ENCODE peak calls at places on chromosome 6, in eight cellular contexts. L is H1, M is skeletal muscle cell, D is GM06990, U is mesendoderm, Z is cardiac muscle cell, F is lower lobe of right lung, V is tibial artery. T is an unnamed sample.

GRCh38 chr6:6331393-6331792 is 10.9 kb upstream of the F13A1 start:
- DNase-seq in L (no peak), M (no peak), D (peak), U (no peak), Z (no peak), F (no peak), V (no peak), T (no peak)

GRCh38 chr6:18183736-18184135 is 28.5 kb downstream of the KDM1B start:
- DNase-seq in L (no peak), M (no peak), D (no peak), U (no peak), Z (no peak), F (no peak), V (no peak), T (no peak)

GRCh38 chr6:142152731-142153130 is 5.7 kb downstream of the VTA1 start:
- DNase-seq in L (no peak), M (peak), D (no peak), U (no peak), Z (no peak), F (no peak), V (no peak), T (no peak)

GRCh38 chr6:22298393-22299010 is 1.7 kb upstream of the PRL start:
- DNase-seq in L (no peak), M (no peak), D (no peak), U (no peak), Z (no peak), F (no peak), V (no peak), T (no peak)

GRCh38 chr6:113829702-113830058 is 27.5 kb upstream of the MARCKS start:
- DNase-seq in L (no peak), M (no peak), D (no peak), U (no peak), Z (no peak), F (no peak), V (no peak), T (peak)

GRCh38 chr6:54266400-54266923 is 41.8 kb upstream of the TINAG start:
- DNase-seq in L (no peak), M (no peak), D (no peak), U (peak), Z (no peak), F (no peak), V (no peak), T (peak)

GRCh38 chr6:7051780-7052440 is 55.9 kb upstream of the RREB1 start:
- DNase-seq in L (no peak), M (peak), D (peak), U (peak), Z (peak), F (peak), V (peak), T (peak)

GRCh38 chr6:161406633-161407032 is 132.8 kb upstream of the AGPAT4 start:
- DNase-seq in L (no peak), M (peak), D (no peak), U (no peak), Z (no peak), F (no peak), V (no peak), T (no peak)

GRCh38 chr6:100472674-100473073 is 8.0 kb upstream of the SIM1 start:
- DNase-seq in L (no peak), M (no peak), D (no peak), U (no peak), Z (no peak), F (no peak), V (no peak), T (no peak)

GRCh38 chr6:139987091-139987490 is 612.6 kb upstream of the CITED2 start:
- DNase-seq in L (no peak), M (no peak), D (no peak), U (no peak), Z (no peak), F (no peak), V (no peak), T (no peak)

GRCh38 chr6:62740596-62740995 is 454.6 kb upstream of the KHDRBS2 start:
- DNase-seq in L (no peak), M (no peak), D (no peak), U (no peak), Z (no peak), F (no peak), V (no peak), T (no peak)

GRCh38 chr6:151276112-151276745 is 36.5 kb downstream of the AKAP12 start:
- DNase-seq in L (no peak), M (peak), D (no peak), U (no peak), Z (no peak), F (no peak), V (no peak), T (peak)

GRCh38 chr6:17574871-17575560 is 25.1 kb upstream of the FAM8A1 start:
- DNase-seq in L (no peak), M (peak), D (no peak), U (no peak), Z (no peak), F (no peak), V (no peak), T (no peak)

GRCh38 chr6:47672816-47673215 is 25.6 kb upstream of the ADGRF4 start:
- DNase-seq in L (no peak), M (no peak), D (no peak), U (no peak), Z (no peak), F (no peak), V (no peak), T (no peak)

GRCh38 chr6:74991573-74992332 is 214.1 kb downstream of the COL12A1 start:
- DNase-seq in L (no peak), M (peak), D (no peak), U (peak), Z (no peak), F (no peak), V (no peak), T (peak)

GRCh38 chr6:144152334-144152900 is 2.1 kb downstream of the STX11 start:
- DNase-seq in L (no peak), M (no peak), D (no peak), U (no peak), Z (no peak), F (peak), V (no peak), T (no peak)

GRCh38 chr6:56292505-56293181 is 45.3 kb upstream of the COL21A1 start:
- DNase-seq in L (no peak), M (peak), D (no peak), U (peak), Z (peak), F (no peak), V (no peak), T (peak)

GRCh38 chr6:158488065-158488464 is 71.8 kb upstream of the TMEM181 start:
- DNase-seq in L (no peak), M (peak), D (no peak), U (peak), Z (no peak), F (no peak), V (no peak), T (no peak)

GRCh38 chr6:53734473-53735299 is 60.1 kb upstream of the LRRC1 start:
- DNase-seq in L (peak), M (peak), D (no peak), U (peak), Z (peak), F (peak), V (no peak), T (peak)

GRCh38 chr6:105326216-105326615 is 76.7 kb downstream of the PREP start:
- DNase-seq in L (no peak), M (peak), D (no peak), U (no peak), Z (no peak), F (no peak), V (no peak), T (no peak)

GRCh38 chr6:15017251-15017650 is 228.6 kb upstream of the JARID2 start:
- DNase-seq in L (no peak), M (no peak), D (no peak), U (peak), Z (peak), F (peak), V (no peak), T (peak)

GRCh38 chr6:44226368-44227137 is 3.2 kb downstream of the SLC29A1 start:
- DNase-seq in L (no peak), M (no peak), D (no peak), U (no peak), Z (peak), F (no peak), V (no peak), T (no peak)

GRCh38 chr6:51805517-51805916 is 281.9 kb downstream of the PKHD1 start:
- DNase-seq in L (no peak), M (no peak), D (peak), U (no peak), Z (no peak), F (no peak), V (no peak), T (no peak)

GRCh38 chr6:54624779-54625178 is 221.8 kb upstream of the FAM83B start:
- DNase-seq in L (no peak), M (peak), D (no peak), U (no peak), Z (no peak), F (no peak), V (no peak), T (no peak)

GRCh38 chr6:167932468-167933276 is 64.8 kb upstream of the KIF25 start:
- DNase-seq in L (no peak), M (no peak), D (no peak), U (no peak), Z (no peak), F (no peak), V (no peak), T (no peak)

GRCh38 chr6:146595981-146596731 is 2.6 kb upstream of the ADGB start:
- DNase-seq in L (no peak), M (no peak), D (no peak), U (no peak), Z (peak), F (no peak), V (peak), T (no peak)

GRCh38 chr6:142863981-142864380 is 81.0 kb downstream of the HIVEP2 start:
- DNase-seq in L (no peak), M (no peak), D (no peak), U (no peak), Z (no peak), F (no peak), V (no peak), T (peak)

GRCh38 chr6:106736502-106736901 is 107.1 kb downstream of the QRSL1 start:
- DNase-seq in L (no peak), M (no peak), D (no peak), U (no peak), Z (no peak), F (no peak), V (no peak), T (no peak)

GRCh38 chr6:13006578-13007300 is 290.2 kb downstream of the PHACTR1 start:
- DNase-seq in L (no peak), M (peak), D (no peak), U (no peak), Z (no peak), F (no peak), V (no peak), T (no peak)

GRCh38 chr6:38459291-38459690 is 180.4 kb downstream of the BTBD9 start:
- DNase-seq in L (no peak), M (peak), D (no peak), U (peak), Z (no peak), F (no peak), V (no peak), T (no peak)

GRCh38 chr6:158185729-158186456 is 17.7 kb downstream of the GTF2H5 start:
- DNase-seq in L (no peak), M (no peak), D (no peak), U (no peak), Z (no peak), F (no peak), V (no peak), T (no peak)

GRCh38 chr6:98657764-98658163 is 176.6 kb upstream of the POU3F2 start:
- DNase-seq in L (no peak), M (peak), D (no peak), U (peak), Z (peak), F (peak), V (peak), T (peak)

GRCh38 chr6:38131527-38131965 is 312.0 kb downstream of the ZFAND3 start:
- DNase-seq in L (no peak), M (peak), D (no peak), U (no peak), Z (no peak), F (no peak), V (no peak), T (no peak)

GRCh38 chr6:20875369-20875963 is 341.2 kb downstream of the CDKAL1 start:
- DNase-seq in L (no peak), M (no peak), D (no peak), U (no peak), Z (peak), F (no peak), V (no peak), T (peak)

GRCh38 chr6:168404560-168404959 is 36.4 kb upstream of the SMOC2 start:
- DNase-seq in L (no peak), M (no peak), D (no peak), U (no peak), Z (no peak), F (no peak), V (no peak), T (no peak)

GRCh38 chr6:97842536-97842935 is 559.5 kb upstream of the MMS22L start:
- DNase-seq in L (no peak), M (no peak), D (no peak), U (no peak), Z (no peak), F (no peak), V (no peak), T (no peak)

DNA sequence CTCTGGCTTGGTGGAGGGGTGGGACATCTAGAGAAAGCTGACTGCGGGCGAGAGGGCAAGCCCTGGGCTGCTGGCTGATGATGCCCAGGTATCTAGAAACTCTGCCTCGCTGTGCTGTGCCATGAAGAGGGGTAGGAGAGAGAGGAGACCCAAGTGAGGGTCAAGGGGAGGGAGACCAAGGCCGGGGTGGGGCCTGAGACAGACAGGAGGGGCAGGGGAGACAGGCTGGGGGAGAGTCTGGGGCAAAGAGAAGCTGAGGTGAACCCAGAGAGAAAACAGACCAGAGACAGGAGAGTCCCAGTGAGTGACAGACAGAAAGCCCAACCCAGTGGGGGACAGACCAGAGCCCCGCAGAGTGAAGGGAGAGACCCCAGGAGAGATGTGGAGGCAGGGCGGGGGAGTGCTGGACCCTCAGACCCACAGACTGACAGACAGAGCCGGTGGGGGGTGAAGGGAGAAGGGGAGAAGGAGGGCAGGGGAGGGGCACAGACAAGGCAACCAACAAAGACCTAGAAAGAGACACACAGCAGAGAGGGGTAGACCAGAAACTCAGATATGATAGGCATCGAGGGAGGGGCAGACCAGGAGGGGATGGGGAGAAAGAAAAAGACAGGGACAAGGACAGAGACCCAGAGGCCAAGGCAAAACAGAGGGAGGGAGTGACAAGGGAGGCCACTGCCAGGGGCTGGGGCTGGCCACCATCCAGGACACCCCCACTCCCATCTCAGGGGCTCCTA is 5.9 kb downstream of the TEAD3 start:
- DNase-seq in L (no peak), M (no peak), D (no peak), U (no peak), Z (no peak), F (no peak), V (no peak), T (no peak)
- H3K4me3 ChIP-seq in L (peak), M (peak), D (no peak), U (no peak), Z (peak), F (no peak), V (peak), T (peak)

GRCh38 chr6:111604259-111605099 is 1.2 kb downstream of the TRAF3IP2 start:
- DNase-seq in L (no peak), M (peak), D (no peak), U (peak), Z (peak), F (no peak), V (peak), T (peak)

GRCh38 chr6:111609827-111610526 is 4.3 kb upstream of the TRAF3IP2 start:
- DNase-seq in L (no peak), M (no peak), D (no peak), U (no peak), Z (no peak), F (no peak), V (no peak), T (no peak)

GRCh38 chr6:111605100-111605748 is 454 bp downstream of the TRAF3IP2 start:
- DNase-seq in L (peak), M (peak), D (peak), U (peak), Z (peak), F (peak), V (peak), T (peak)

GRCh38 chr6:111606620-111607115 is 990 bp upstream of the TRAF3IP2 start:
- DNase-seq in L (no peak), M (no peak), D (peak), U (no peak), Z (no peak), F (no peak), V (no peak), T (no peak)

GRCh38 chr6:111607279-111607678 is 1.6 kb upstream of the TRAF3IP2 start:
- DNase-seq in L (no peak), M (no peak), D (no peak), U (no peak), Z (no peak), F (no peak), V (no peak), T (no peak)
- H3K4me3 ChIP-seq in L (no peak), M (no peak), D (no peak), U (no peak), Z (no peak), F (no peak), V (no peak), T (no peak)

DNA sequence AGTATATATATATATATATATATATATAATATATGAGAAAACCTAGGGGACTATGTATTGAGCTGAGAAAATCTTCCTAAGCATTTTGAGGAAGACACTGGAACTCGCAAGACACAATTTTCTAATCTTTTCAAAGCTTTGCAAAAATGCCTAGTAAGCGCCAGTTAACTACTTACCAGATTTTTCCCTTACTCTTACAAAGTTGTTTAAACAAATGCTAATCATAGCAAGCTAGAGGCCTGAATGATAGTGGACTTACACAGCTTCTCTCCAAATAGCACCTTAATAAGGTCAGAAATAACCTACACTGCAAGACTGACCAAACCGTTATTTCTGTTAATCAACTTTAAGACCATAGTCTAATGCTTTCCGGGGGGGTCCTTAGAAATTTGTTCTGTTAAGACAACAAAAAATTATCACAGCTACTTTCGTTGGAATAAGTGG is 56.1 kb upstream of the HFE start:
- DNase-seq in L (no peak), M (no peak), D (no peak), U (peak), Z (no peak), F (no peak), V (no peak), T (no peak)
- H3K4me3 ChIP-seq in L (peak), M (peak), D (peak), U (peak), Z (peak), F (no peak), V (no peak), T (peak)

DNA sequence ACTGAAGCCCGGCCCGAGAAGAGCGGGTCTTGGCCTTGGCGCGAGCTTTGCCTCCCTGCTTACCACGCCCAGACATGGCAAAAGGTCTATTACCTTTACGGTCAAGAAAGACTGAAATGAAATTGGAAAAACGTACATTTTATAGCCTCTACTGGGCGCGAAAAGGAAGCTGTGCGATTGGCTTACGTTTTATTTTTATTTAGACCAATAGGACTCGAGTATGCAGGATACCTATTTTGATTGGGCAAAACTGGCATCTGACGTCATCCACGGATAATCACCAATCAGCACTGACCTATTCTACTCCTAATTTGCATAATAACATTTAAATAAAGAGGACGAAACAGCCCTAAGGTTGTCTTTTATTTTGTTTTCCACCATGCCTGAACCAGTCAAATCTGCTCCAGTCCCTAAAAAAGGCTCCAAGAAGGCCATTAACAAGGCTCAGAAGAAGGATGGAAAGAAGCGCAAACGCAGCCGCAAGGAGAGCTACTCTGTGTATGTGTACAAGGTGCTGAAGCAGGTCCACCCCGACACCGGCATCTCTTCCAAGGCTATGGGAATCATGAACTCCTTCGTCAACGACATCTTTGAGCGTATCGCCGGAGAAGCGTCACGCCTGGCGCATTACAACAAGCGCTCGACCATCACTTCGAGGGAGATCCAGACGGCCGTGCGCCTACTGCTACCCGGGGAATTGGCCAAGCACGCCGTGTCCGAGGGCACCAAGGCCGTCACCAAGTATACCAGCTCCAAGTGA is 97.4 kb downstream of the OR2B2 start:
- DNase-seq in L (peak), M (peak), D (peak), U (peak), Z (peak), F (no peak), V (peak), T (peak)
- H3K4me3 ChIP-seq in L (peak), M (peak), D (peak), U (peak), Z (peak), F (peak), V (peak), T (peak)

DNA sequence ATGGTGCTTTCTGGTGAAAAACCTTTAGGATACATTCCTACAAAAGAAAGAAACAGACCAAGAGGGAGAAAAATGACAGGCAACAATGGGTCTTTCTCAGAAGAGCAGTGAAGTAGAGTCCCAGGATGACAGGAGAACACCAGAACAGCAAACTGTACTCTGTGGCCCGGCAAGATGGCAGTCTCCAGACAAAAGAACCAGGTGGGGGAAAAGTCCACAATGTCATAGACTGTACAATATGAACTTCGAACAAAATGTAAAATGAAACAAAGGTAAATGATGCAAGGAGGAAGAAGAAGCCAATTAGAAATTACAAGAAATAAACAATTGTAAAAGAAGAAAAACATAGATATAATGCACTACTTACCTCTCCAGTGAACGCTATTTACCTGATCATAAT is 23.2 kb upstream of the HSF2 start:
- DNase-seq in L (no peak), M (no peak), D (no peak), U (no peak), Z (no peak), F (no peak), V (no peak), T (no peak)
- H3K4me3 ChIP-seq in L (no peak), M (no peak), D (no peak), U (no peak), Z (no peak), F (no peak), V (no peak), T (no peak)

T was measured in neural progenitor cell.